ENCODE peak calls at places on chromosomes 5 and 9, in five cellular contexts. G, B, F, O and S are unnamed samples.

GRCh38 chr9:91359734-91360470 is 1.8 kb downstream of the AUH start:
- DNase-seq in B (no peak), F (no peak), G (no peak), O (peak), S (no peak)

GRCh38 chr9:120942186-120943001 is 15.8 kb upstream of the TRAF1 start:
- DNase-seq in F (no peak), B (no peak), G (no peak), O (peak), S (peak)

GRCh38 chr5:115532517-115532916 is 12.1 kb downstream of the FEM1C start:
- DNase-seq in B (no peak), F (no peak), G (no peak), O (no peak), S (no peak)

GRCh38 chr9:19754921-19755320 is 33.9 kb downstream of the SLC24A2 start:
- DNase-seq in O (no peak), F (no peak), B (no peak), G (no peak), S (no peak)

GRCh38 chr9:19998153-19998552 is 209.3 kb upstream of the SLC24A2 start:
- DNase-seq in B (no peak), F (peak), G (no peak), O (peak), S (no peak)

GRCh38 chr5:170630226-170630625 is 126.4 kb downstream of the KCNIP1 start:
- DNase-seq in F (no peak), G (no peak), O (no peak), B (no peak), S (no peak)

GRCh38 chr5:1347571-1347970 is 2.7 kb upstream of the CLPTM1L start:
- DNase-seq in F (no peak), B (no peak), O (no peak), G (no peak), S (no peak)

GRCh38 chr5:174384509-174384947 is 339.0 kb downstream of the NSG2 start:
- DNase-seq in B (no peak), F (peak), O (peak), G (peak), S (no peak)

GRCh38 chr5:106254784-106255183 is 1416.0 kb downstream of the EFNA5 start:
- DNase-seq in F (no peak), O (no peak), G (no peak), B (no peak), S (no peak)

GRCh38 chr9:20788526-20789421 is 104.7 kb downstream of the FOCAD start:
- DNase-seq in G (no peak), O (peak), B (no peak), F (no peak), S (no peak)

GRCh38 chr5:72860499-72860898 is 44.0 kb downstream of the TNPO1 start:
- DNase-seq in G (no peak), O (peak), F (peak), B (no peak), S (no peak)

DNA sequence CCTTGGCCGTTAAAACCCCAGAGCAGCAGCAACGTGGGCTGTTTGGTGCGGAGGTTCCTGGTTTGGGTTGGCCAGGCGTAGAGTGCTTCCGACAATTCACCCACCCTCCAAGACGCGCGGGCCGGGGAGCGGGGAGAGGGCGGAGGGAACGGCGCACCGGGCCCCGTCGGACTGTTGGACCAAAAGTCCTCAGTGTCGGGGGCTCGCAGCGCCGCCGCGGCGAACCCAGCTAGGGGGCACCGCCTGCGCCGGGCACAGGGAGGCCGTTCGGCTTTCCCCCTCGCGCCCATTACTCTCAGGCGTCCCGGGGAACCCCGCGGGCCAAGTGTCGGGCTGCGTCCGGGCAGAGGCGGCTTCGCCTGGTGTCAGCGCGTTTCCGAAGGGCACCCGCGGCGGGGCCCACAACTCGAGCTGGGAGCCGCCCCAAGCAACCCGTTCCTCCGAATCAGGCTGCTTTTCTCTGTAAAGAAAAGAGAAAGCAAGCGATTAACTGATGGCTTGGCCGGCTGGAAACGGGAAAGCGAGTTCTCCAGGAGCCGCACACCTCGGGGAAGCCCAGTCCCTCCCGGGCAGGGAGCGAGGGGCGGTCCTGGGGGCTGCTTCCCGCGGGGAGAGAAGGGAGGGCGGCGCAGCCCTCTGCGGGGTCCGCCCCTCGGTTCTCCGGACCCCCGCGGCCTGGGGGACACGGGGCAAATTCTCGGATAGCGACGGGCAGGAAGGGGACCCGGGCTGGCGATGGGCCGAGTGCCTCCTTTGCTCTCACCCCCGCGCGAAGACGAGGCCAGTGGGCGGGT is 145.5 kb downstream of the ERCC6L2 start:
- DNase-seq in F (peak), O (peak), G (no peak), B (no peak), S (no peak)
- H3K4me3 ChIP-seq in F (peak), O (peak), G (peak), B (peak), S (peak)

DNA sequence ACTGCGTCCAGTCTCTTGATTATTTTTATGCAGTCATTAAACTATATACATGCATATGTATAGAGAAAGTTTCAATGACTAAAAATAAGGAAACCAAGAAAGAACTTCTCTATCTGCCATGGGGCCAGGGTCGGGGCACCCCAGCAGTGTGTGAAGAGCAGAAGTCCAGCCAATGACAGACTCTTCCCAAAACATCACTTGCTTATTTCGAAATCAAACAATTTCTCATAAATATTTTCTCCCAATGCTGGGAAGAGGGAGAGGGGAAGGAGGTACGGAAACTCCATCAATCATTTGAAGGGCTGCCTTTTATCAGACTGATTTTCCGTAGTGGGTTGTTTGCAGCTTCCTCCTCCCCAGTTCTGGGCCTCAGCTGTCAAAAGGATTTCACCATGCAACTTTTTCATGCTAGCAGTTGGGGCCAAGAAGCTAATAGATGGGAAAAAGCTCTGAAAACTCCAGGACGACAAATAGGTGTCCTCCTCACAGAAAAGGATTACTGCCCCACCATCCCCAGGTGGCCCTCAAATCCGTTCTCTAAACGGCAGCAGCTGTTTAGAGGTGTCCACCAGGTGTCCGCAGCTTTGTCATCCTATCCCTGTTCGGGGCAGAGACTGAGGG is 617 bp upstream of the FPGS start:
- DNase-seq in F (no peak), B (no peak), G (no peak), O (peak), S (no peak)
- TF ChIP-seq CTCF in F (no peak), B (peak), G (no peak), O (no peak), S (peak)

GRCh38 chr9:37413311-37413710 is 9.2 kb upstream of the GRHPR start:
- DNase-seq in O (no peak), G (no peak), F (no peak), B (no peak), S (no peak)

GRCh38 chr9:37410354-37410861 is 12.1 kb upstream of the GRHPR start:
- DNase-seq in G (no peak), O (no peak), F (no peak), B (no peak), S (no peak)

GRCh38 chr9:37410969-37411785 is 11.3 kb upstream of the GRHPR start:
- DNase-seq in G (no peak), B (no peak), O (peak), F (peak), S (no peak)

GRCh38 chr9:37414503-37414943 is 8.0 kb upstream of the GRHPR start:
- DNase-seq in O (no peak), G (no peak), F (no peak), B (no peak), S (no peak)

GRCh38 chr9:37412431-37413151 is 9.9 kb upstream of the GRHPR start:
- DNase-seq in G (no peak), F (peak), O (peak), B (no peak), S (no peak)
- H3K4me3 ChIP-seq in G (no peak), F (no peak), O (no peak), B (no peak), S (no peak)

GRCh38 chr9:93346240-93347112 is 105.0 kb upstream of the FAM120A start:
- DNase-seq in B (no peak), F (peak), O (no peak), G (no peak), S (peak)

GRCh38 chr9:93343663-93344062 is 107.8 kb upstream of the FAM120A start:
- DNase-seq in B (no peak), O (no peak), G (no peak), F (no peak), S (no peak)

GRCh38 chr9:93340091-93340490 is 111.4 kb upstream of the FAM120A start:
- DNase-seq in G (no peak), B (no peak), O (no peak), F (no peak), S (no peak)

DNA sequence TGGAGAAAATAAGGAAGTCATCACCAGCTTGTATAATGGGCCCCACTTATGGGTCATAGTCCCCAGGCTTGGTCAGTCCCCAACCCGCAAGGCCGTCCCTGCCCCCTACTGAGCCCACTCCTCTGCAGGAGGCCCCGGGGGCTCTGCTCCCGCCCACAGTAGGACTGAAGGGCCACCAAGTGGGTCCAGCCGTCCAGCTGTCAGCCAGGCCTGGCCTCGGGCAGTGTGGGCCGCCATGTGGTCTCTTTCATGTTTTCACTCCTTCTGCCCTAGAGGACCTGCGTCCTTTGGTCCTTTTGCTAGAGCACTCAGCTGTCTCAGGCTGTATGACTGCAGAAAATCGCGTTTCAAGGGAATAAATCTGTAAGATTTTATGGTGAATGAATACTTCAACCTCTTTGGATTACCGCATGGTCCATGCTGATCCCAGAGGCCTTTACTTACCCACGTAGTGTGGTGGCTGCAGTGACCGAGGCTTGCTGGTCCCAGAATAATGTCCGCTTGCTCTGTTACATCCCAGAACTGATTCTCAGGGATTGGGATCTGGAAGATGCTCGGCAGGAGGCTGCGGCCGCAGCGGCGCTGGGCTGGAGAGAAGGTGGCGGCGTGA is 105.8 kb upstream of the FAM120A start:
- DNase-seq in O (no peak), G (no peak), F (no peak), B (no peak), S (peak)
- TF ChIP-seq CTCF in O (no peak), G (no peak), F (no peak), B (no peak), S (no peak)

GRCh38 chr5:57448751-57449150 is 33.9 kb downstream of the ACTBL2 start:
- DNase-seq in B (no peak), G (no peak), O (no peak), F (no peak), S (no peak)

GRCh38 chr5:57453728-57454127 is 28.9 kb downstream of the ACTBL2 start:
- DNase-seq in B (no peak), G (no peak), O (no peak), F (no peak), S (peak)

GRCh38 chr5:57448287-57448686 is 34.3 kb downstream of the ACTBL2 start:
- DNase-seq in G (no peak), O (no peak), B (no peak), F (no peak), S (no peak)

GRCh38 chr5:57452885-57453284 is 29.7 kb downstream of the ACTBL2 start:
- DNase-seq in O (no peak), G (no peak), B (no peak), F (no peak), S (no peak)

GRCh38 chr5:57450991-57451876 is 31.4 kb downstream of the ACTBL2 start:
- DNase-seq in B (no peak), G (no peak), O (peak), F (peak), S (no peak)
- H3K4me3 ChIP-seq in B (no peak), G (no peak), O (no peak), F (no peak), S (no peak)

GRCh38 chr9:109781541-109782197 is 1.7 kb downstream of the PALM2AKAP2 start:
- DNase-seq in G (no peak), B (no peak), F (peak), O (peak), S (no peak)

GRCh38 chr9:109780453-109781033 is 545 bp downstream of the PALM2AKAP2 start:
- DNase-seq in B (no peak), F (peak), G (no peak), O (peak), S (no peak)

GRCh38 chr9:109776391-109776790 is 3.6 kb upstream of the PALM2AKAP2 start:
- DNase-seq in F (no peak), O (no peak), B (no peak), G (no peak), S (no peak)

GRCh38 chr9:109781086-109781485 is 1.1 kb downstream of the PALM2AKAP2 start:
- DNase-seq in O (peak), F (peak), B (no peak), G (no peak), S (no peak)

GRCh38 chr9:109779711-109780452 is at the start of gene PALM2AKAP2:
- DNase-seq in B (peak), G (peak), F (peak), O (peak), S (peak)
- TF ChIP-seq CTCF in B (peak), G (no peak), F (peak), O (peak), S (no peak)

GRCh38 chr5:43123887-43124286 is 3.2 kb downstream of the ZNF131 start:
- DNase-seq in F (no peak), G (no peak), O (no peak), B (no peak), S (no peak)
- H3K4me3 ChIP-seq in F (no peak), G (no peak), O (no peak), B (no peak), S (no peak)

GRCh38 chr5:139268364-139269202 is 25.0 kb upstream of the MATR3 start:
- DNase-seq in B (no peak), O (no peak), F (no peak), G (no peak), S (no peak)
- TF ChIP-seq CTCF in B (no peak), O (no peak), F (peak), G (no peak), S (no peak)

DNA sequence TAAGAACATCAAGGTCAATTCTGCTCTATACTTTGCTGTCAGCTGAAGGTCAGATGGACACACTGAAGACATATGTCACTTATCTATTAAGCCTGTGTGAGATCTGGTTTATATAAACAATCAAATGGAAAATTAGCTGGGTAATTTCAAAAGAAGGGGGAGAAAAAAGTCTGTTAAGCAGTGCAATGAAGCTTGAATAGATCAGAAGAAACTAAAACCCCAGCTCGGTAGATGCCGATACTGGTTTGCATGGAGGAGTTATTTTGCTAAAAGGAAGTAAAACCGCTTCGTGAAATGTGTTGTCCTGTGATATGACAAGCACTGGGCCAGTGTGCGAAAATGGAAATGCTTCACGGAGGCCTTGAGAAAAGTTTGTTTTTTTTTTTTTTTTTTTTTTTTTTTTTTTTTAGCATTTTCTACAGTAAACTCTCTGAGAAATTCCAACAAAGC is 148.8 kb downstream of the MEF2C start:
- DNase-seq in F (peak), O (no peak), B (no peak), G (no peak), S (no peak)
- H3K4me3 ChIP-seq in F (no peak), O (no peak), B (no peak), G (peak), S (peak)

DNA sequence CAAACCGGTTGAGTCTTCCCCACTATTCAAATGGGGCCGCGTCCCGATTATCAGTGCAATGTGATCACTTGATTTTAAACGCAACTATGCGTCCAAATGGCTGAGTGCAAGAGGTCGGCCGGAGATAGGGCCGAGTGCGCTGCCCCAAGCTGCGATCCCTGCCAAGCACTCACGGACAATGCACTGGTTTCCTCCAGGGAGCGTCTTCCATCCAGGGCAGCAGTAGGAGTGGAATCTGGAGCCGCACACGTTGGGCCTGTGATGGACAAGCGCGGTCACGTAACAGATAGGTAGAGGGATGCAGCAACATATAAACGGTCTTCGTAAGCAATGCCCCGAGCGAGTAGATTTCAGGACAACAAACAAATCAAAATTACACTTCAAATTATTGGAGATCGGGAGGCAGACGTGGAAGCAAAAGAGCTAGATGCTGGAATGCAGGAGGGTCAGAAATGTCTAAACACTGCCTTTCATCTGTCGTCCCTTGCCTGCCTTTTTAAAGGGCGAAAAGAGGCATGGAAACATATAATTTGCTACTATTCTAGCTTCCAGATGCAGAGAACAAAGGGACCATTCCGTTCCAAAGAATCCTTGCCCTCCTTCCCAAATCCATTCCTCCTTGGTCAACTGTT is 1.7 kb downstream of the FBN2 start:
- DNase-seq in O (no peak), F (peak), G (no peak), B (no peak), S (no peak)
- TF ChIP-seq CTCF in O (no peak), F (no peak), G (no peak), B (no peak), S (no peak)